ENCODE peak calls at places on chromosomes 11 and 22, in six cellular contexts. M is NCI-H2227 treated with DMSO at 0.1 percent for 48 hours; R is stimulated activated CD8-positive, alpha-beta memory T cell treated with anti-CD3 and anti-CD28 coated beads, Interleukin-7, amount 100 ng/mL, for 1 hour; T is NCI-H2081 treated with DMSO at 0.1 percent for 48 hours; C is NCI-H1694 treated with DMSO at 0.1 percent for 48 hours; A is ACHN. Z is an unnamed sample.

GRCh38 chr11:10969387-10969786 is 111.5 kb upstream of the ZBED5 start:
- DNase-seq in M (no peak), R (no peak), T (no peak), C (no peak), A (no peak), Z (no peak)

GRCh38 chr11:1890856-1891830 is 552 bp downstream of the PRR33 start:
- DNase-seq in M (no peak), R (no peak), T (no peak), C (no peak), A (no peak), Z (no peak)

GRCh38 chr11:2594267-2594666 is 105.5 kb downstream of the KCNQ1OT1 start:
- DNase-seq in M (no peak), R (no peak), T (no peak), C (no peak), A (no peak), Z (no peak)

GRCh38 chr22:20061481-20061861 is 18.6 kb upstream of the DGCR8 start:
- DNase-seq in M (no peak), R (no peak), T (no peak), C (no peak), A (peak; percentile 48), Z (no peak)

GRCh38 chr22:35552186-35552842 is 11.7 kb downstream of the RASD2 start:
- DNase-seq in M (no peak), R (peak; percentile 63), T (no peak), C (no peak), A (no peak), Z (no peak)

GRCh38 chr11:35470616-35471015 is 51.3 kb upstream of the SLC1A2 start:
- DNase-seq in M (no peak), R (no peak), T (no peak), C (no peak), A (no peak), Z (no peak)

GRCh38 chr11:126716456-126717083 is 284.0 kb downstream of the KIRREL3 start:
- DNase-seq in M (no peak), R (no peak), T (no peak), C (no peak), A (peak; percentile 48), Z (peak; percentile 14)

GRCh38 chr11:11476971-11477645 is 124.1 kb upstream of the CSNK2A3 start:
- DNase-seq in M (no peak), R (no peak), T (no peak), C (no peak), A (no peak), Z (no peak)

GRCh38 chr11:58629857-58630256 is 7.4 kb downstream of the CNTF start:
- DNase-seq in M (peak; percentile 2), R (no peak), T (peak; percentile 21), C (peak; percentile 21), A (peak; percentile 56), Z (no peak)

GRCh38 chr11:64769283-64769682 is 9.1 kb downstream of the SF1 start:
- DNase-seq in M (no peak), R (no peak), T (no peak), C (no peak), A (no peak), Z (no peak)